ENCODE peak calls at places on chromosomes 11 and 22, in five cellular contexts. I is astrocyte of the spinal cord, Z is A549, E is lower lobe of right lung, Y is ovary. J is an unnamed sample.

GRCh38 chr11:114848027-114848426 is 169.7 kb downstream of the NXPE2 start:
- DNase-seq in I (no peak), Z (no peak), E (no peak), Y (no peak), J (no peak)

GRCh38 chr11:67213251-67213650 is 53.0 kb upstream of the GRK2 start:
- DNase-seq in I (no peak), Z (no peak), E (no peak), Y (no peak), J (no peak)

GRCh38 chr11:17267576-17267975 is 9.0 kb upstream of the NUCB2 start:
- DNase-seq in I (peak; percentile 58), Z (peak; percentile 86), E (no peak), Y (no peak), J (peak; percentile 99)

GRCh38 chr11:86717817-86718501 is 45.5 kb upstream of the ME3 start:
- DNase-seq in I (no peak), Z (no peak), E (no peak), Y (no peak), J (no peak)

GRCh38 chr11:28834877-28835276 is 726.7 kb downstream of the METTL15 start:
- DNase-seq in I (peak; percentile 88), Z (no peak), E (no peak), Y (no peak), J (peak; percentile 73)

GRCh38 chr11:123065634-123066033 is 3.7 kb upstream of the HSPA8 start:
- DNase-seq in I (peak; percentile 57), Z (no peak), E (no peak), Y (no peak), J (peak; percentile 63)

GRCh38 chr11:8038393-8038792 is 42.6 kb upstream of the TUB start:
- DNase-seq in I (no peak), Z (no peak), E (no peak), Y (no peak), J (no peak)

GRCh38 chr11:33207408-33207985 is 46.2 kb upstream of the CSTF3 start:
- DNase-seq in I (peak; percentile 5), Z (no peak), E (no peak), Y (no peak), J (no peak)

GRCh38 chr22:46428171-46428570 is 92.7 kb downstream of the TRMU start:
- DNase-seq in I (no peak), Z (no peak), E (no peak), Y (no peak), J (no peak)

GRCh38 chr11:123560001-123560400 is 94.4 kb downstream of the SCN3B start:
- DNase-seq in I (peak; percentile 60), Z (no peak), E (no peak), Y (peak; percentile 76), J (peak; percentile 53)

GRCh38 chr11:61338783-61339489 is 5.9 kb downstream of the TKFC start:
- DNase-seq in I (no peak), Z (no peak), E (no peak), Y (no peak), J (no peak)

GRCh38 chr22:45918455-45919370 is 58.2 kb downstream of the WNT7B start:
- DNase-seq in I (peak; percentile 48), Z (peak; percentile 86), E (peak; percentile 64), Y (no peak), J (peak; percentile 89)

GRCh38 chr11:134330611-134331564 is 900 bp upstream of the GLB1L2 start:
- DNase-seq in I (no peak), Z (no peak), E (no peak), Y (no peak), J (no peak)
- H3K4me3 ChIP-seq in I (peak overlapping the region; percentile 31), Z (peak overlapping the region; percentile 48), E (peak overlapping the region; percentile 47), Y (peak overlapping the region; percentile 64), J (peak overlapping the region; percentile 40)

DNA sequence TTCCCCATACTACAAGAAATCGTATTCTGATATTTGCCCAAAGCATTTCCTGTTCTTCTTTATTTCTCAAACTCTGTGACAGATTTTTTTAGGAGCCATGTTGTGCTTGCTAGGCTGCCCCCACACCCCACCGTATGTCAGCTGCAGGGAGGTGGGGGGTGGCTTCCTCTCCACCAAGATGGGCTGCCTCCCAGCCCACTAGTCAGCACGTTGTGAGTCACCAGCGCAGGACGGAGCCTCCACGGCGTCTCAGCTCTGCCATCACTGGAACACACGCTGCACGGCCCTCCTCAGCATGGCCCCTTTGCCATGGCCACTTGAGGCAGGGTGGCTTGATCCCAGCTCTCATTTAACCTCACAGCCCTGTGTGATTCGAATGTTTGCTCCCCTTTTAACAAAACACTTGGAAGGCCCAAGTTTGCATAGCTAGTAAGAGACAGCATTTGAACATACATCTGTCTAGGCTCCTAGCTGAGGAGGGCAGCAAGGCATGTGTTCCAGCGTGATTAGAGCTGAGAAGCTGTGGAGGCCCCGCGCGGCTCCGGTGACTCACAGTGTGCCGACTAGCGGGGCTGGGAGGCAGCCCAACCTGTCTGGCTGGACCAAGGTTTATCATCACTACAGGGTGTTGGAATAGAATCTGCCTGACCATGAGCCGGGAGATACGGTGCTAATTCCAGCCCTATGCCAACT is 180.7 kb upstream of the NCAM1 start:
- DNase-seq in I (peak; percentile 64), Z (no peak), E (no peak), Y (no peak), J (peak; percentile 69)
- TF ChIP-seq CTCF in I (peak; percentile 19), Z (no peak), E (no peak), Y (no peak), J (no peak)

DNA sequence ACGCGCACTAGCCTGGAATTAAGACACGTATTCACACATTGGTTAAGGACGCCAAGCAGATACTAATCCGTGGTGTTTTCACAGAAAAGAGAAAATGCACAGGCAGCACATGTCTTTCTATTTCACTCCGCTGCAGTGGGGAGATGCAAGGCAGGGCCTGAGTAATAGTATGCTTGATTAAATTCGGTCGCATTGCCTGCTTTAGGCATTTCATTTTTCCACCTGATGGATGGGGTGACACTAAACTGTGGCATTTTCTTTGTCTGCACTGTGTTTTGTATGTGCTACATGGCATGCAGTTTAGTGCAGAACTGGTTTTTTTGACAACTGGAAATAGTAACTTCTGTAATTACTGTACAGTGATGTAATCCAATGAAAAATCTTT is 94.9 kb downstream of the SLC17A6 start:
- DNase-seq in I (no peak), Z (no peak), E (no peak), Y (no peak), J (peak; percentile 8)
- H3K4me3 ChIP-seq in I (peak overlapping the region; percentile 40), Z (no peak overlapping the region), E (peak overlapping the region; percentile 40), Y (peak overlapping the region; percentile 34), J (peak overlapping the region; percentile 25)

GRCh38 chr22:19717691-19718254 is 3.5 kb downstream of the SEPTIN5 start:
- DNase-seq in I (peak; percentile 55), Z (peak; percentile 65), E (peak; percentile 87), Y (peak; percentile 88), J (peak; percentile 62)
- TF ChIP-seq CTCF in I (peak; percentile 70), Z (peak; percentile 82), E (peak; percentile 97), Y (peak; percentile 98), J (peak; percentile 49)

GRCh38 chr11:64608260-64608538 is 17.2 kb downstream of the SLC22A12 start:
- DNase-seq in I (no peak), Z (no peak), E (no peak), Y (no peak), J (no peak)

GRCh38 chr11:64606796-64607380 is 15.9 kb downstream of the SLC22A12 start:
- DNase-seq in I (no peak), Z (no peak), E (no peak), Y (no peak), J (no peak)

GRCh38 chr11:64608636-64609035 is 17.6 kb downstream of the SLC22A12 start:
- DNase-seq in I (no peak), Z (no peak), E (no peak), Y (peak; percentile 41), J (no peak)

GRCh38 chr11:64605656-64606585 is 14.9 kb downstream of the SLC22A12 start:
- DNase-seq in I (no peak), Z (no peak), E (no peak), Y (no peak), J (no peak)

DNA sequence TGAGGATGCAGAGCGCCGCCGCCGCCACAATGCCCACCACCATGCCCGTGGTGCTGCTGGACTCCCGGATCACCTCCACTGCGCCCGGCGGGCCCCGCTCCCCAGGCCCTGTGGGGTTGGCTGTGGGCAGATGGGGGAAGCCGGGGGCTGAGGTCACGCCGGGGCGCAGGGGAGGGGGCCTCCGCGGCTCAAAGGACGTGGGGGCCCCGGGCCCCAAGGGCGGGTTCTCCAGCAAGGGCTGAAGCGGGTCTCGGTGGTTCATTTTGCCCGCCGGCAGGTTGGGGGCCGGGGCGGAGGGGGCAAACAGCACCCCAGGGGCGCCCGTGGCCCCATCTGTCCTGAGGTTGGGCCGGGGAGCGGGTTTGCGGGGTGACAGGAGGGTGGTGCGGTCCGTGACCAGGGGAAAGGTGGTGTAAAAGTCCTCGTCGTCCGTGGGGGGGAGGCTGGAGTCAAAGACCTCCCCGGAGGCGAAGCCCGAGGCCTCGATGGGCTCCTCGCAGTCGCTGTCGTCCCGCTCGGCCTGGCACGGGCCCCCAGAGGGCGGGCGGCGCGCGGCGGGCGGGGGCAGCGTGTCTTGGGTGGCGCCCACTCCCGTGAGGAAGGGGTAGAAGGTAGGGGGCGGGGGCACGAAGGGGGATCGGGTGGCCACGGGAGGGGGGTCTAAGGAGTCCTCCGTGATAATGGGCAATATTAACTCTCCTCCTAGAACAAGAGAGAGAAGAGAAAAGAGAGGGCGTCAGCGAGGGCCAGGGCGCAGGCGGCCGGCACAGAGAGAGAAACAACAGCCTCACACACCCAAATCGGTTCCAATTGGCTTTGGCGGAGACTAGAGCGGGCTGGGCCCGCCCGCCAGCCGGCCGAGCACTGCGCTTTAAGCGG is 16.6 kb downstream of the SLC22A12 start:
- DNase-seq in I (peak; percentile 4), Z (no peak), E (no peak), Y (peak; percentile 72), J (peak; percentile 41)
- H3K4me3 ChIP-seq in I (no peak overlapping the region), Z (no peak overlapping the region), E (peak overlapping the region; percentile 19), Y (peak overlapping the region; percentile 21), J (no peak overlapping the region)

GRCh38 chr11:129766858-129767604 is 48.6 kb upstream of the TMEM45B start:
- DNase-seq in I (peak; percentile 20), Z (no peak), E (no peak), Y (no peak), J (peak; percentile 50)
- TF ChIP-seq CTCF in I (peak; percentile 69), Z (peak; percentile 44), E (peak; percentile 40), Y (no peak), J (peak; percentile 73)

DNA sequence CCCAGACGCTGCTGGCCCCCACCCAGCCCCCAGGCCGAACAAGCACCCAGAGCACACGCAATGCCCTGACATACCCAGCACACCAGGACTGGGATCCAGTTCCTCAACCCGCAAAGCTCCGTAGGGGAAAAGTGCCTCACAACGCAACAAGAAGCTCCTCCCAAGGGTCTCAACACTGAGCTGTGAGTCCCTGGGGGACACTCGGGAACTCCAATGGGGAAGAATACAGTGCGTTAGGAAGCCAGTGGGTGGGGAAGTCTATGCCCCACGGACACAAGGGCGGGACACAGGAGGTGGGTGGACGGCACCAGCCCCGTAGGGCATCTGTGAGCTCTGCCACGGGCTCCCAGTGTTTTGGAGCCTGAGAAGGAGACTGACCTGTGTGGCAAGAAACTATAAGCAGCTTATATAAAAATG is 1.6 kb downstream of the DEAF1 start:
- DNase-seq in I (no peak), Z (no peak), E (no peak), Y (no peak), J (peak; percentile 43)
- H3K4me3 ChIP-seq in I (peak overlapping the region; percentile 37), Z (peak overlapping the region; percentile 81), E (peak overlapping the region; percentile 33), Y (no peak overlapping the region), J (peak overlapping the region; percentile 64)

DNA sequence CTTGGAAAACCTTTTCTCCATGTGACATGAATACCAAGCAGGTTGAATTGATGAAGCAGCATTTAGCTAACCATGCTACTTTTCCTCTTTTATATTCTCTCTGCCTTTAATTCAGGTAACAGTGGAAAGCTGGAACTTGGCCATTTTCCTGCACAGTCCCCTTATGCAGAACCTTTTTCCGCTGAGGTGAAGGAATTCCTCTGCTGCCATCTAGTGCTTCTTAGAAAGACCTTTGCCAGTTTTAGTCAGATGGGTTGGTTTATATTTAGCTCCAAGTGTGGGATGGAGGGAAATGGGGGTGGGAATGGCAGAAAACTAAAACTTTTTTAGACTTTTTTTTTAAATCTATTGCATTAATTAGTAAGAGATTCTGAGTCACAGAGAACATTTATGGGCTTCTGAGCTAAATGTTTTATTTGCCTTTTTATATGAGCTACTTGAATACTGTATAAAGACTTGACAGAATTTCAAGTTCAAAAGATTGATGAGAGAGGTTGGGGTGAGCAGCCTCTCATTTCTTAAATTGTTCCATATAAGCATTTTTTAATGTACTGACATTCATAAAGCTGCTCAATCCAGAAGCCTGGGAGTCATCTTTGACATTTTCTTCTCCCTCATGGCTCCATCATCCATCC is 153.9 kb upstream of the ZC3H12C start:
- DNase-seq in I (peak; percentile 85), Z (peak; percentile 38), E (no peak), Y (no peak), J (peak; percentile 81)
- TF ChIP-seq CTCF in I (peak; percentile 76), Z (peak; percentile 71), E (peak; percentile 50), Y (no peak), J (peak; percentile 80)

J was measured in epithelial cell of esophagus.